ENCODE peak calls at places on chromosomes 12 and 14, in nine cellular contexts. One of them, this sample, is unnamed.

GRCh38 chr14:23694085-23694975 is 58.2 kb downstream of the DHRS2 start:
- DNase-seq in NCI-H345: peak
- DNase-seq in stimulated activated effector memory CD8-positive, alpha-beta T cell treated with anti-CD3 and anti-CD28 coated beads, Interleukin-12 subunit alpha, Interleukin-12 subunit beta, amount 100 ng/mL, for 72 hours: peak
- DNase-seq in HTR-8/SVneo: no peak
- DNase-seq in Kasumi-1: peak
- DNase-seq in NCI-H524: peak
- DNase-seq in HT1080: no peak
- DNase-seq in T-helper 9 cell: no peak
- DNase-seq in NCI-H1105: no peak
- DNase-seq in this sample: no peak

GRCh38 chr14:72519543-72519942 is 374.4 kb downstream of the DPF3 start:
- DNase-seq in T-helper 9 cell: no peak
- DNase-seq in HTR-8/SVneo: no peak
- DNase-seq in HT1080: no peak
- DNase-seq in NCI-H524: no peak
- DNase-seq in stimulated activated effector memory CD8-positive, alpha-beta T cell treated with anti-CD3 and anti-CD28 coated beads, Interleukin-12 subunit alpha, Interleukin-12 subunit beta, amount 100 ng/mL, for 72 hours: no peak
- DNase-seq in Kasumi-1: no peak
- DNase-seq in NCI-H1105: no peak
- DNase-seq in NCI-H345: no peak
- DNase-seq in this sample: no peak

GRCh38 chr12:6376079-6376941 is 947 bp upstream of the SCNN1A start:
- DNase-seq in stimulated activated effector memory CD8-positive, alpha-beta T cell treated with anti-CD3 and anti-CD28 coated beads, Interleukin-12 subunit alpha, Interleukin-12 subunit beta, amount 100 ng/mL, for 72 hours: no peak
- DNase-seq in HTR-8/SVneo: peak
- DNase-seq in Kasumi-1: no peak
- DNase-seq in T-helper 9 cell: no peak
- DNase-seq in NCI-H345: no peak
- DNase-seq in NCI-H524: no peak
- DNase-seq in NCI-H1105: no peak
- DNase-seq in HT1080: peak
- DNase-seq in this sample: no peak

GRCh38 chr14:81323621-81324400 is 76.3 kb downstream of the STON2 start:
- DNase-seq in HTR-8/SVneo: peak
- DNase-seq in NCI-H345: no peak
- DNase-seq in stimulated activated effector memory CD8-positive, alpha-beta T cell treated with anti-CD3 and anti-CD28 coated beads, Interleukin-12 subunit alpha, Interleukin-12 subunit beta, amount 100 ng/mL, for 72 hours: no peak
- DNase-seq in HT1080: peak
- DNase-seq in Kasumi-1: no peak
- DNase-seq in T-helper 9 cell: no peak
- DNase-seq in NCI-H1105: peak
- DNase-seq in NCI-H524: peak
- DNase-seq in this sample: no peak

GRCh38 chr14:54366726-54367707 is 29.8 kb upstream of the CDKN3 start:
- DNase-seq in NCI-H524: peak
- DNase-seq in HTR-8/SVneo: peak
- DNase-seq in Kasumi-1: peak
- DNase-seq in HT1080: peak
- DNase-seq in stimulated activated effector memory CD8-positive, alpha-beta T cell treated with anti-CD3 and anti-CD28 coated beads, Interleukin-12 subunit alpha, Interleukin-12 subunit beta, amount 100 ng/mL, for 72 hours: no peak
- DNase-seq in NCI-H345: peak
- DNase-seq in NCI-H1105: peak
- DNase-seq in T-helper 9 cell: no peak
- DNase-seq in this sample: peak

GRCh38 chr12:105617141-105617540 is 286.6 kb downstream of the C12orf75 start:
- DNase-seq in HTR-8/SVneo: peak
- DNase-seq in NCI-H1105: no peak
- DNase-seq in stimulated activated effector memory CD8-positive, alpha-beta T cell treated with anti-CD3 and anti-CD28 coated beads, Interleukin-12 subunit alpha, Interleukin-12 subunit beta, amount 100 ng/mL, for 72 hours: no peak
- DNase-seq in T-helper 9 cell: no peak
- DNase-seq in NCI-H524: no peak
- DNase-seq in HT1080: no peak
- DNase-seq in NCI-H345: no peak
- DNase-seq in Kasumi-1: no peak
- DNase-seq in this sample: no peak

GRCh38 chr12:59716049-59716448 is 120.2 kb downstream of the SLC16A7 start:
- DNase-seq in NCI-H1105: no peak
- DNase-seq in NCI-H345: no peak
- DNase-seq in NCI-H524: no peak
- DNase-seq in T-helper 9 cell: no peak
- DNase-seq in Kasumi-1: no peak
- DNase-seq in HTR-8/SVneo: no peak
- DNase-seq in stimulated activated effector memory CD8-positive, alpha-beta T cell treated with anti-CD3 and anti-CD28 coated beads, Interleukin-12 subunit alpha, Interleukin-12 subunit beta, amount 100 ng/mL, for 72 hours: no peak
- DNase-seq in HT1080: peak
- DNase-seq in this sample: no peak

GRCh38 chr12:80624986-80625530 is 82.4 kb upstream of the MYF6 start:
- DNase-seq in NCI-H524: no peak
- DNase-seq in NCI-H1105: no peak
- DNase-seq in T-helper 9 cell: no peak
- DNase-seq in stimulated activated effector memory CD8-positive, alpha-beta T cell treated with anti-CD3 and anti-CD28 coated beads, Interleukin-12 subunit alpha, Interleukin-12 subunit beta, amount 100 ng/mL, for 72 hours: no peak
- DNase-seq in HT1080: no peak
- DNase-seq in HTR-8/SVneo: no peak
- DNase-seq in NCI-H345: no peak
- DNase-seq in Kasumi-1: no peak
- DNase-seq in this sample: no peak

GRCh38 chr12:68334136-68334535 is 2.0 kb upstream of the MDM1 start:
- DNase-seq in stimulated activated effector memory CD8-positive, alpha-beta T cell treated with anti-CD3 and anti-CD28 coated beads, Interleukin-12 subunit alpha, Interleukin-12 subunit beta, amount 100 ng/mL, for 72 hours: no peak
- DNase-seq in NCI-H345: peak
- DNase-seq in NCI-H524: peak
- DNase-seq in T-helper 9 cell: no peak
- DNase-seq in HTR-8/SVneo: peak
- DNase-seq in HT1080: no peak
- DNase-seq in Kasumi-1: no peak
- DNase-seq in NCI-H1105: no peak
- DNase-seq in this sample: no peak

GRCh38 chr12:116121453-116121871 is 156.0 kb downstream of the MED13L start:
- DNase-seq in Kasumi-1: no peak
- DNase-seq in NCI-H345: no peak
- DNase-seq in HTR-8/SVneo: no peak
- DNase-seq in stimulated activated effector memory CD8-positive, alpha-beta T cell treated with anti-CD3 and anti-CD28 coated beads, Interleukin-12 subunit alpha, Interleukin-12 subunit beta, amount 100 ng/mL, for 72 hours: no peak
- DNase-seq in T-helper 9 cell: no peak
- DNase-seq in NCI-H524: no peak
- DNase-seq in NCI-H1105: no peak
- DNase-seq in HT1080: no peak
- DNase-seq in this sample: no peak

GRCh38 chr14:74018704-74019407 is at the start of the genes BBOF1 and ENTPD5:
- DNase-seq in NCI-H1105: peak
- DNase-seq in T-helper 9 cell: peak
- DNase-seq in NCI-H345: peak
- DNase-seq in Kasumi-1: peak
- DNase-seq in NCI-H524: peak
- DNase-seq in HTR-8/SVneo: peak
- DNase-seq in stimulated activated effector memory CD8-positive, alpha-beta T cell treated with anti-CD3 and anti-CD28 coated beads, Interleukin-12 subunit alpha, Interleukin-12 subunit beta, amount 100 ng/mL, for 72 hours: peak
- DNase-seq in HT1080: peak
- DNase-seq in this sample: peak

GRCh38 chr12:2825133-2825532 is 9.7 kb downstream of the NRIP2 start:
- DNase-seq in Kasumi-1: no peak
- DNase-seq in NCI-H524: no peak
- DNase-seq in HTR-8/SVneo: no peak
- DNase-seq in T-helper 9 cell: no peak
- DNase-seq in NCI-H1105: no peak
- DNase-seq in HT1080: no peak
- DNase-seq in NCI-H345: no peak
- DNase-seq in stimulated activated effector memory CD8-positive, alpha-beta T cell treated with anti-CD3 and anti-CD28 coated beads, Interleukin-12 subunit alpha, Interleukin-12 subunit beta, amount 100 ng/mL, for 72 hours: no peak
- DNase-seq in this sample: no peak

GRCh38 chr12:84910549-84911241 is 1.9 kb downstream of the SLC6A15 start:
- DNase-seq in NCI-H345: no peak
- DNase-seq in NCI-H1105: peak
- DNase-seq in HT1080: peak
- DNase-seq in NCI-H524: peak
- DNase-seq in stimulated activated effector memory CD8-positive, alpha-beta T cell treated with anti-CD3 and anti-CD28 coated beads, Interleukin-12 subunit alpha, Interleukin-12 subunit beta, amount 100 ng/mL, for 72 hours: no peak
- DNase-seq in T-helper 9 cell: no peak
- DNase-seq in HTR-8/SVneo: no peak
- DNase-seq in Kasumi-1: no peak
- DNase-seq in this sample: no peak

GRCh38 chr12:116317986-116318737 is 40.7 kb upstream of the MED13L start:
- DNase-seq in NCI-H345: no peak
- DNase-seq in HTR-8/SVneo: no peak
- DNase-seq in HT1080: no peak
- DNase-seq in NCI-H1105: no peak
- DNase-seq in NCI-H524: peak
- DNase-seq in T-helper 9 cell: no peak
- DNase-seq in stimulated activated effector memory CD8-positive, alpha-beta T cell treated with anti-CD3 and anti-CD28 coated beads, Interleukin-12 subunit alpha, Interleukin-12 subunit beta, amount 100 ng/mL, for 72 hours: no peak
- DNase-seq in Kasumi-1: no peak
- DNase-seq in this sample: no peak

GRCh38 chr12:3533703-3534386 is 42.8 kb downstream of the PRMT8 start:
- DNase-seq in NCI-H345: peak
- DNase-seq in T-helper 9 cell: no peak
- DNase-seq in HTR-8/SVneo: no peak
- DNase-seq in NCI-H524: peak
- DNase-seq in HT1080: no peak
- DNase-seq in NCI-H1105: peak
- DNase-seq in Kasumi-1: no peak
- DNase-seq in stimulated activated effector memory CD8-positive, alpha-beta T cell treated with anti-CD3 and anti-CD28 coated beads, Interleukin-12 subunit alpha, Interleukin-12 subunit beta, amount 100 ng/mL, for 72 hours: no peak
- DNase-seq in this sample: no peak

GRCh38 chr14:60094306-60094897 is 2.7 kb downstream of the PCNX4 start:
- DNase-seq in NCI-H524: no peak
- DNase-seq in NCI-H345: no peak
- DNase-seq in Kasumi-1: no peak
- DNase-seq in NCI-H1105: no peak
- DNase-seq in stimulated activated effector memory CD8-positive, alpha-beta T cell treated with anti-CD3 and anti-CD28 coated beads, Interleukin-12 subunit alpha, Interleukin-12 subunit beta, amount 100 ng/mL, for 72 hours: peak
- DNase-seq in HT1080: peak
- DNase-seq in T-helper 9 cell: no peak
- DNase-seq in HTR-8/SVneo: peak
- DNase-seq in this sample: peak

GRCh38 chr12:78898416-78898815 is 33.8 kb downstream of the SYT1 start:
- DNase-seq in Kasumi-1: no peak
- DNase-seq in T-helper 9 cell: no peak
- DNase-seq in HT1080: no peak
- DNase-seq in NCI-H524: peak
- DNase-seq in NCI-H345: peak
- DNase-seq in NCI-H1105: peak
- DNase-seq in HTR-8/SVneo: no peak
- DNase-seq in stimulated activated effector memory CD8-positive, alpha-beta T cell treated with anti-CD3 and anti-CD28 coated beads, Interleukin-12 subunit alpha, Interleukin-12 subunit beta, amount 100 ng/mL, for 72 hours: no peak
- DNase-seq in this sample: no peak

GRCh38 chr12:64180951-64181350 is 41.1 kb downstream of the KICS2 start:
- DNase-seq in NCI-H345: no peak
- DNase-seq in stimulated activated effector memory CD8-positive, alpha-beta T cell treated with anti-CD3 and anti-CD28 coated beads, Interleukin-12 subunit alpha, Interleukin-12 subunit beta, amount 100 ng/mL, for 72 hours: no peak
- DNase-seq in HT1080: peak
- DNase-seq in NCI-H1105: no peak
- DNase-seq in HTR-8/SVneo: peak
- DNase-seq in NCI-H524: no peak
- DNase-seq in Kasumi-1: no peak
- DNase-seq in T-helper 9 cell: no peak
- DNase-seq in this sample: no peak

GRCh38 chr12:38279756-38280155 is 36.8 kb upstream of the ALG10B start:
- DNase-seq in NCI-H524: no peak
- DNase-seq in T-helper 9 cell: no peak
- DNase-seq in NCI-H1105: no peak
- DNase-seq in HTR-8/SVneo: no peak
- DNase-seq in stimulated activated effector memory CD8-positive, alpha-beta T cell treated with anti-CD3 and anti-CD28 coated beads, Interleukin-12 subunit alpha, Interleukin-12 subunit beta, amount 100 ng/mL, for 72 hours: no peak
- DNase-seq in NCI-H345: no peak
- DNase-seq in Kasumi-1: no peak
- DNase-seq in HT1080: peak
- DNase-seq in this sample: no peak

GRCh38 chr14:32190713-32191112 is 11.1 kb upstream of the RNU6-7 start:
- DNase-seq in Kasumi-1: no peak
- DNase-seq in NCI-H1105: no peak
- DNase-seq in stimulated activated effector memory CD8-positive, alpha-beta T cell treated with anti-CD3 and anti-CD28 coated beads, Interleukin-12 subunit alpha, Interleukin-12 subunit beta, amount 100 ng/mL, for 72 hours: no peak
- DNase-seq in NCI-H345: no peak
- DNase-seq in NCI-H524: no peak
- DNase-seq in HT1080: peak
- DNase-seq in HTR-8/SVneo: no peak
- DNase-seq in T-helper 9 cell: no peak
- DNase-seq in this sample: no peak

GRCh38 chr14:103356151-103356766 is 22.2 kb downstream of the EIF5 start:
- DNase-seq in NCI-H524: no peak
- DNase-seq in T-helper 9 cell: no peak
- DNase-seq in Kasumi-1: no peak
- DNase-seq in HTR-8/SVneo: no peak
- DNase-seq in NCI-H1105: no peak
- DNase-seq in stimulated activated effector memory CD8-positive, alpha-beta T cell treated with anti-CD3 and anti-CD28 coated beads, Interleukin-12 subunit alpha, Interleukin-12 subunit beta, amount 100 ng/mL, for 72 hours: no peak
- DNase-seq in NCI-H345: no peak
- DNase-seq in HT1080: no peak
- DNase-seq in this sample: no peak

GRCh38 chr12:108759914-108760313 is 28.6 kb upstream of the CORO1C start:
- DNase-seq in Kasumi-1: no peak
- DNase-seq in HT1080: no peak
- DNase-seq in NCI-H345: no peak
- DNase-seq in HTR-8/SVneo: no peak
- DNase-seq in NCI-H1105: no peak
- DNase-seq in stimulated activated effector memory CD8-positive, alpha-beta T cell treated with anti-CD3 and anti-CD28 coated beads, Interleukin-12 subunit alpha, Interleukin-12 subunit beta, amount 100 ng/mL, for 72 hours: no peak
- DNase-seq in NCI-H524: no peak
- DNase-seq in T-helper 9 cell: no peak
- DNase-seq in this sample: no peak

GRCh38 chr12:49763006-49763591 is 21.7 kb downstream of the TMBIM6 start:
- DNase-seq in NCI-H1105: no peak
- DNase-seq in Kasumi-1: peak
- DNase-seq in HT1080: peak
- DNase-seq in NCI-H345: no peak
- DNase-seq in HTR-8/SVneo: peak
- DNase-seq in NCI-H524: peak
- DNase-seq in stimulated activated effector memory CD8-positive, alpha-beta T cell treated with anti-CD3 and anti-CD28 coated beads, Interleukin-12 subunit alpha, Interleukin-12 subunit beta, amount 100 ng/mL, for 72 hours: peak
- DNase-seq in T-helper 9 cell: peak
- DNase-seq in this sample: peak

GRCh38 chr14:50658203-50658602 is 9.9 kb downstream of the SAV1 start:
- DNase-seq in NCI-H524: no peak
- DNase-seq in HTR-8/SVneo: no peak
- DNase-seq in Kasumi-1: no peak
- DNase-seq in T-helper 9 cell: no peak
- DNase-seq in stimulated activated effector memory CD8-positive, alpha-beta T cell treated with anti-CD3 and anti-CD28 coated beads, Interleukin-12 subunit alpha, Interleukin-12 subunit beta, amount 100 ng/mL, for 72 hours: no peak
- DNase-seq in HT1080: no peak
- DNase-seq in NCI-H345: no peak
- DNase-seq in NCI-H1105: no peak
- DNase-seq in this sample: no peak

GRCh38 chr12:53159195-53159834 is 21.2 kb upstream of the ZNF740 start:
- DNase-seq in HT1080: peak
- DNase-seq in stimulated activated effector memory CD8-positive, alpha-beta T cell treated with anti-CD3 and anti-CD28 coated beads, Interleukin-12 subunit alpha, Interleukin-12 subunit beta, amount 100 ng/mL, for 72 hours: peak
- DNase-seq in HTR-8/SVneo: peak
- DNase-seq in Kasumi-1: peak
- DNase-seq in NCI-H345: peak
- DNase-seq in T-helper 9 cell: peak
- DNase-seq in NCI-H1105: peak
- DNase-seq in NCI-H524: peak
- DNase-seq in this sample: peak

GRCh38 chr12:111445311-111446043 is 39.8 kb downstream of the SH2B3 start:
- DNase-seq in NCI-H1105: no peak
- DNase-seq in NCI-H345: no peak
- DNase-seq in HT1080: no peak
- DNase-seq in Kasumi-1: no peak
- DNase-seq in T-helper 9 cell: no peak
- DNase-seq in NCI-H524: no peak
- DNase-seq in HTR-8/SVneo: no peak
- DNase-seq in stimulated activated effector memory CD8-positive, alpha-beta T cell treated with anti-CD3 and anti-CD28 coated beads, Interleukin-12 subunit alpha, Interleukin-12 subunit beta, amount 100 ng/mL, for 72 hours: peak
- DNase-seq in this sample: no peak

GRCh38 chr12:129964826-129965457 is 61.1 kb upstream of the TMEM132D start:
- DNase-seq in NCI-H524: no peak
- DNase-seq in T-helper 9 cell: no peak
- DNase-seq in Kasumi-1: no peak
- DNase-seq in HT1080: no peak
- DNase-seq in NCI-H1105: no peak
- DNase-seq in HTR-8/SVneo: no peak
- DNase-seq in stimulated activated effector memory CD8-positive, alpha-beta T cell treated with anti-CD3 and anti-CD28 coated beads, Interleukin-12 subunit alpha, Interleukin-12 subunit beta, amount 100 ng/mL, for 72 hours: no peak
- DNase-seq in NCI-H345: peak
- DNase-seq in this sample: no peak

GRCh38 chr14:106551265-106551664 is 1024.9 kb downstream of the TMEM121 start:
- DNase-seq in T-helper 9 cell: no peak
- DNase-seq in HTR-8/SVneo: no peak
- DNase-seq in NCI-H1105: no peak
- DNase-seq in Kasumi-1: peak
- DNase-seq in stimulated activated effector memory CD8-positive, alpha-beta T cell treated with anti-CD3 and anti-CD28 coated beads, Interleukin-12 subunit alpha, Interleukin-12 subunit beta, amount 100 ng/mL, for 72 hours: no peak
- DNase-seq in HT1080: no peak
- DNase-seq in NCI-H524: no peak
- DNase-seq in NCI-H345: no peak
- DNase-seq in this sample: no peak

GRCh38 chr14:105913221-105913620 is 386.8 kb downstream of the TMEM121 start:
- DNase-seq in stimulated activated effector memory CD8-positive, alpha-beta T cell treated with anti-CD3 and anti-CD28 coated beads, Interleukin-12 subunit alpha, Interleukin-12 subunit beta, amount 100 ng/mL, for 72 hours: no peak
- DNase-seq in NCI-H1105: no peak
- DNase-seq in Kasumi-1: no peak
- DNase-seq in NCI-H524: no peak
- DNase-seq in NCI-H345: no peak
- DNase-seq in HT1080: no peak
- DNase-seq in HTR-8/SVneo: no peak
- DNase-seq in T-helper 9 cell: no peak
- DNase-seq in this sample: no peak

GRCh38 chr12:95393191-95393790 is 80.7 kb upstream of the METAP2 start:
- DNase-seq in Kasumi-1: no peak
- DNase-seq in T-helper 9 cell: no peak
- DNase-seq in HTR-8/SVneo: no peak
- DNase-seq in stimulated activated effector memory CD8-positive, alpha-beta T cell treated with anti-CD3 and anti-CD28 coated beads, Interleukin-12 subunit alpha, Interleukin-12 subunit beta, amount 100 ng/mL, for 72 hours: no peak
- DNase-seq in NCI-H345: no peak
- DNase-seq in NCI-H1105: no peak
- DNase-seq in HT1080: no peak
- DNase-seq in NCI-H524: no peak
- DNase-seq in this sample: no peak